ENCODE peak calls at places on chromosomes 2 and 18, in nine cellular contexts. One of them, this sample, is unnamed.

GRCh38 chr2:177676636-177677035 is 284.1 kb downstream of the AGPS start:
- DNase-seq in kidney epithelial cell: no peak
- DNase-seq in heart right ventricle: no peak
- DNase-seq in endothelial cell: no peak
- DNase-seq in left ventricle myocardium inferior: no peak
- DNase-seq in BE2C: no peak
- DNase-seq in tibial artery: no peak
- DNase-seq in coronary artery: no peak
- DNase-seq in A549: no peak
- DNase-seq in this sample: no peak

GRCh38 chr2:200810967-200811335 is 759 bp upstream of the BZW1 start:
- DNase-seq in coronary artery: no peak
- DNase-seq in kidney epithelial cell: no peak
- DNase-seq in left ventricle myocardium inferior: no peak
- DNase-seq in heart right ventricle: no peak
- DNase-seq in endothelial cell: no peak
- DNase-seq in A549: no peak
- DNase-seq in tibial artery: no peak
- DNase-seq in BE2C: no peak
- DNase-seq in this sample: no peak

GRCh38 chr2:83291083-83291482 is 1168.0 kb downstream of the SUCLG1 start:
- DNase-seq in BE2C: no peak
- DNase-seq in heart right ventricle: no peak
- DNase-seq in kidney epithelial cell: no peak
- DNase-seq in coronary artery: no peak
- DNase-seq in left ventricle myocardium inferior: no peak
- DNase-seq in tibial artery: no peak
- DNase-seq in A549: no peak
- DNase-seq in endothelial cell: no peak
- DNase-seq in this sample: no peak

GRCh38 chr2:160269365-160269764 is 69.3 kb upstream of the ITGB6 start:
- DNase-seq in A549: no peak
- DNase-seq in coronary artery: no peak
- DNase-seq in heart right ventricle: no peak
- DNase-seq in left ventricle myocardium inferior: no peak
- DNase-seq in BE2C: no peak
- DNase-seq in tibial artery: no peak
- DNase-seq in kidney epithelial cell: no peak
- DNase-seq in endothelial cell: no peak
- DNase-seq in this sample: no peak

GRCh38 chr18:812673-813404 is 797 bp upstream of the YES1 start:
- DNase-seq in endothelial cell: peak; percentile 66
- DNase-seq in BE2C: no peak
- DNase-seq in tibial artery: peak; percentile 82
- DNase-seq in coronary artery: peak; percentile 86
- DNase-seq in A549: peak; percentile 70
- DNase-seq in heart right ventricle: peak; percentile 68
- DNase-seq in kidney epithelial cell: peak; percentile 32
- DNase-seq in left ventricle myocardium inferior: peak; percentile 68
- DNase-seq in this sample: peak; percentile 56

GRCh38 chr2:186422226-186422625 is 63.8 kb upstream of the ZC3H15 start:
- DNase-seq in kidney epithelial cell: no peak
- DNase-seq in coronary artery: peak; percentile 78
- DNase-seq in heart right ventricle: no peak
- DNase-seq in BE2C: no peak
- DNase-seq in endothelial cell: no peak
- DNase-seq in left ventricle myocardium inferior: peak; percentile 21
- DNase-seq in tibial artery: peak; percentile 63
- DNase-seq in A549: peak; percentile 45
- DNase-seq in this sample: no peak

GRCh38 chr2:75702593-75702992 is 8.1 kb downstream of the GCFC2 start:
- DNase-seq in tibial artery: no peak
- DNase-seq in A549: no peak
- DNase-seq in coronary artery: no peak
- DNase-seq in heart right ventricle: no peak
- DNase-seq in left ventricle myocardium inferior: no peak
- DNase-seq in kidney epithelial cell: no peak
- DNase-seq in endothelial cell: no peak
- DNase-seq in BE2C: no peak
- DNase-seq in this sample: no peak

GRCh38 chr2:85064927-85065630 is 68.1 kb upstream of the TCF7L1 start:
- DNase-seq in A549: no peak
- DNase-seq in heart right ventricle: no peak
- DNase-seq in left ventricle myocardium inferior: no peak
- DNase-seq in kidney epithelial cell: no peak
- DNase-seq in BE2C: peak; percentile 43
- DNase-seq in coronary artery: no peak
- DNase-seq in endothelial cell: no peak
- DNase-seq in tibial artery: no peak
- DNase-seq in this sample: no peak

GRCh38 chr18:49459404-49460171 is 857 bp downstream of the DYM start:
- DNase-seq in endothelial cell: no peak
- DNase-seq in A549: no peak
- DNase-seq in tibial artery: peak; percentile 41
- DNase-seq in heart right ventricle: peak; percentile 35
- DNase-seq in coronary artery: no peak
- DNase-seq in kidney epithelial cell: no peak
- DNase-seq in left ventricle myocardium inferior: no peak
- DNase-seq in BE2C: no peak
- DNase-seq in this sample: peak; percentile 51

GRCh38 chr2:239821694-239822075 is 203.5 kb downstream of the NDUFA10 start:
- DNase-seq in endothelial cell: no peak
- DNase-seq in A549: no peak
- DNase-seq in heart right ventricle: no peak
- DNase-seq in left ventricle myocardium inferior: no peak
- DNase-seq in coronary artery: peak; percentile 58
- DNase-seq in kidney epithelial cell: no peak
- DNase-seq in tibial artery: no peak
- DNase-seq in BE2C: no peak
- DNase-seq in this sample: no peak

GRCh38 chr2:9004338-9005204 is 1.1 kb upstream of the MBOAT2 start:
- DNase-seq in endothelial cell: no peak
- DNase-seq in kidney epithelial cell: no peak
- DNase-seq in tibial artery: no peak
- DNase-seq in BE2C: no peak
- DNase-seq in coronary artery: no peak
- DNase-seq in left ventricle myocardium inferior: no peak
- DNase-seq in heart right ventricle: no peak
- DNase-seq in A549: no peak
- DNase-seq in this sample: no peak

GRCh38 chr18:57210101-57210661 is 63.3 kb downstream of the BOD1L2 start:
- DNase-seq in A549: peak; percentile 76
- DNase-seq in heart right ventricle: peak; percentile 26
- DNase-seq in kidney epithelial cell: peak; percentile 64
- DNase-seq in BE2C: peak; percentile 65
- DNase-seq in tibial artery: peak; percentile 49
- DNase-seq in coronary artery: no peak
- DNase-seq in endothelial cell: peak; percentile 43
- DNase-seq in left ventricle myocardium inferior: peak; percentile 20
- DNase-seq in this sample: no peak

GRCh38 chr2:120934891-120935338 is 199.2 kb downstream of the GLI2 start:
- DNase-seq in left ventricle myocardium inferior: no peak
- DNase-seq in tibial artery: peak; percentile 71
- DNase-seq in heart right ventricle: no peak
- DNase-seq in A549: peak; percentile 99
- DNase-seq in coronary artery: no peak
- DNase-seq in BE2C: no peak
- DNase-seq in endothelial cell: no peak
- DNase-seq in kidney epithelial cell: peak; percentile 86
- DNase-seq in this sample: no peak

GRCh38 chr2:105510761-105511669 is 112.2 kb upstream of the FHL2 start:
- DNase-seq in left ventricle myocardium inferior: no peak
- DNase-seq in kidney epithelial cell: peak; percentile 31
- DNase-seq in heart right ventricle: no peak
- DNase-seq in endothelial cell: no peak
- DNase-seq in coronary artery: no peak
- DNase-seq in A549: peak; percentile 57
- DNase-seq in tibial artery: no peak
- DNase-seq in BE2C: no peak
- DNase-seq in this sample: no peak

GRCh38 chr2:55268907-55269611 is at the start of gene MTIF2:
- DNase-seq in A549: peak; percentile 97
- DNase-seq in BE2C: peak; percentile 90
- DNase-seq in endothelial cell: peak; percentile 91
- DNase-seq in left ventricle myocardium inferior: peak; percentile 97
- DNase-seq in kidney epithelial cell: peak; percentile 73
- DNase-seq in coronary artery: peak; percentile 97
- DNase-seq in heart right ventricle: peak; percentile 95
- DNase-seq in tibial artery: peak; percentile 96
- DNase-seq in this sample: peak; percentile 93
- TF ChIP-seq CTCF in A549: no peak
- TF ChIP-seq CTCF in BE2C: no peak
- TF ChIP-seq CTCF in endothelial cell: no peak
- TF ChIP-seq CTCF in left ventricle myocardium inferior: peak; percentile 31
- TF ChIP-seq CTCF in kidney epithelial cell: peak; percentile 8
- TF ChIP-seq CTCF in coronary artery: no peak
- TF ChIP-seq CTCF in heart right ventricle: peak; percentile 33
- TF ChIP-seq CTCF in tibial artery: no peak
- TF ChIP-seq CTCF in this sample: no peak

GRCh38 chr2:230075988-230076631 is 7.4 kb upstream of the SLC16A14 start:
- DNase-seq in endothelial cell: no peak
- DNase-seq in tibial artery: no peak
- DNase-seq in kidney epithelial cell: no peak
- DNase-seq in BE2C: no peak
- DNase-seq in A549: no peak
- DNase-seq in heart right ventricle: no peak
- DNase-seq in left ventricle myocardium inferior: no peak
- DNase-seq in coronary artery: no peak
- DNase-seq in this sample: no peak
- TF ChIP-seq CTCF in endothelial cell: no peak
- TF ChIP-seq CTCF in tibial artery: no peak
- TF ChIP-seq CTCF in kidney epithelial cell: no peak
- TF ChIP-seq CTCF in BE2C: no peak
- TF ChIP-seq CTCF in A549: no peak
- TF ChIP-seq CTCF in heart right ventricle: no peak
- TF ChIP-seq CTCF in left ventricle myocardium inferior: no peak
- TF ChIP-seq CTCF in coronary artery: no peak
- TF ChIP-seq CTCF in this sample: no peak

GRCh38 chr2:205644018-205644417 is 38.3 kb upstream of the NRP2 start:
- DNase-seq in heart right ventricle: no peak
- DNase-seq in left ventricle myocardium inferior: no peak
- DNase-seq in coronary artery: no peak
- DNase-seq in endothelial cell: no peak
- DNase-seq in kidney epithelial cell: no peak
- DNase-seq in BE2C: no peak
- DNase-seq in tibial artery: no peak
- DNase-seq in A549: no peak
- DNase-seq in this sample: no peak

GRCh38 chr2:205637037-205637602 is 45.2 kb upstream of the NRP2 start:
- DNase-seq in BE2C: no peak
- DNase-seq in left ventricle myocardium inferior: no peak
- DNase-seq in endothelial cell: no peak
- DNase-seq in heart right ventricle: no peak
- DNase-seq in coronary artery: no peak
- DNase-seq in A549: no peak
- DNase-seq in kidney epithelial cell: no peak
- DNase-seq in tibial artery: no peak
- DNase-seq in this sample: no peak

GRCh38 chr2:205642562-205643350 is 39.5 kb upstream of the NRP2 start:
- DNase-seq in tibial artery: no peak
- DNase-seq in heart right ventricle: no peak
- DNase-seq in coronary artery: no peak
- DNase-seq in BE2C: no peak
- DNase-seq in endothelial cell: no peak
- DNase-seq in kidney epithelial cell: no peak
- DNase-seq in left ventricle myocardium inferior: no peak
- DNase-seq in A549: no peak
- DNase-seq in this sample: no peak

GRCh38 chr2:205637779-205638503 is 44.4 kb upstream of the NRP2 start:
- DNase-seq in tibial artery: no peak
- DNase-seq in coronary artery: no peak
- DNase-seq in kidney epithelial cell: no peak
- DNase-seq in endothelial cell: no peak
- DNase-seq in A549: no peak
- DNase-seq in heart right ventricle: no peak
- DNase-seq in left ventricle myocardium inferior: no peak
- DNase-seq in BE2C: no peak
- DNase-seq in this sample: no peak

DNA sequence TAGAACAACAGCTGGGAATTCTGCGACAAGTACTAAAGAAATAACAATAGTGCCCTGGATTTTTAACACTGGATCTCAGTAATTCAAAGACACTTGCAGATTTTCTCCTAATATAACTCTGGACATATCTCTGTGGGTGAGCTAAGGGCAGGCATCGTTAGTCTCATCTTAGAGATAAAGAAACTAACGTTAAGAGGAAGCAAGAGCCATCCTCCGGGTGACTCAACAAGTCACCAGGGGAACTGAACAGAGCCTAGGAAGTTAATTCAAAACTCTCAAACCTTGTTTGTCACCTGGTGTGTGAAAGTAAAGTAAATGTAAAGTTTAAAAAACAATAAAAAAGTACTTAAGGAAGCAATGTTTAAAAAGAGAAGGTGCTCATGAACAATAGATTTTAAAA is 41.6 kb upstream of the NRP2 start:
- DNase-seq in A549: no peak
- DNase-seq in heart right ventricle: no peak
- DNase-seq in kidney epithelial cell: no peak
- DNase-seq in coronary artery: no peak
- DNase-seq in endothelial cell: no peak
- DNase-seq in left ventricle myocardium inferior: no peak
- DNase-seq in BE2C: no peak
- DNase-seq in tibial artery: no peak
- DNase-seq in this sample: no peak
- TF ChIP-seq CTCF in A549: no peak
- TF ChIP-seq CTCF in heart right ventricle: no peak
- TF ChIP-seq CTCF in kidney epithelial cell: no peak
- TF ChIP-seq CTCF in coronary artery: no peak
- TF ChIP-seq CTCF in endothelial cell: no peak
- TF ChIP-seq CTCF in left ventricle myocardium inferior: no peak
- TF ChIP-seq CTCF in BE2C: no peak
- TF ChIP-seq CTCF in tibial artery: no peak
- TF ChIP-seq CTCF in this sample: no peak

GRCh38 chr2:42764901-42765300 is 966 bp upstream of the OXER1 start:
- DNase-seq in heart right ventricle: no peak
- DNase-seq in endothelial cell: no peak
- DNase-seq in left ventricle myocardium inferior: no peak
- DNase-seq in A549: no peak
- DNase-seq in tibial artery: no peak
- DNase-seq in kidney epithelial cell: no peak
- DNase-seq in BE2C: no peak
- DNase-seq in coronary artery: no peak
- DNase-seq in this sample: no peak
- TF ChIP-seq CTCF in heart right ventricle: no peak
- TF ChIP-seq CTCF in endothelial cell: no peak
- TF ChIP-seq CTCF in left ventricle myocardium inferior: no peak
- TF ChIP-seq CTCF in A549: no peak
- TF ChIP-seq CTCF in tibial artery: no peak
- TF ChIP-seq CTCF in kidney epithelial cell: no peak
- TF ChIP-seq CTCF in BE2C: no peak
- TF ChIP-seq CTCF in coronary artery: no peak
- TF ChIP-seq CTCF in this sample: no peak

GRCh38 chr18:52348209-52348608 is 8.2 kb downstream of the DCC start:
- DNase-seq in endothelial cell: no peak
- DNase-seq in left ventricle myocardium inferior: no peak
- DNase-seq in A549: peak; percentile 42
- DNase-seq in BE2C: peak; percentile 14
- DNase-seq in heart right ventricle: no peak
- DNase-seq in coronary artery: no peak
- DNase-seq in tibial artery: no peak
- DNase-seq in kidney epithelial cell: no peak
- DNase-seq in this sample: no peak
- TF ChIP-seq CTCF in endothelial cell: peak; percentile 73
- TF ChIP-seq CTCF in left ventricle myocardium inferior: no peak
- TF ChIP-seq CTCF in A549: no peak
- TF ChIP-seq CTCF in BE2C: peak; percentile 34
- TF ChIP-seq CTCF in heart right ventricle: no peak
- TF ChIP-seq CTCF in coronary artery: no peak
- TF ChIP-seq CTCF in tibial artery: no peak
- TF ChIP-seq CTCF in kidney epithelial cell: peak; percentile 49
- TF ChIP-seq CTCF in this sample: no peak